ENCODE peak calls at places on chromosome 18, in four cellular contexts. One of them, this sample, is unnamed.
A peak's percentile ranks its signal among the peaks of the same experiment; 100 is the strongest.

GRCh38 chr18:45782662-45783061 is 42.8 kb upstream of the SIGLEC15 start:
- DNase-seq in HepG2: no peak
- DNase-seq in GM12878: no peak
- DNase-seq in K562: no peak
- DNase-seq in this sample: no peak

GRCh38 chr18:13577091-13577697 is 149.2 kb downstream of the FAM210A start:
- DNase-seq in K562: no peak
- DNase-seq in HepG2: no peak
- DNase-seq in GM12878: peak; percentile 90
- DNase-seq in this sample: no peak

GRCh38 chr18:43596106-43596712 is 318.9 kb upstream of the SYT4 start:
- DNase-seq in GM12878: no peak
- DNase-seq in K562: peak; percentile 2
- DNase-seq in HepG2: peak; percentile 13
- DNase-seq in this sample: no peak

GRCh38 chr18:56890632-56891031 is 239.5 kb downstream of the WDR7 start:
- DNase-seq in K562: no peak
- DNase-seq in GM12878: no peak
- DNase-seq in HepG2: peak; percentile 68
- DNase-seq in this sample: no peak

GRCh38 chr18:675307-675706 is 17.9 kb downstream of the TYMS start:
- DNase-seq in K562: no peak
- DNase-seq in HepG2: no peak
- DNase-seq in GM12878: no peak
- DNase-seq in this sample: no peak

GRCh38 chr18:8659609-8660242 is 45.6 kb upstream of the MTCL1 start:
- DNase-seq in GM12878: no peak
- DNase-seq in K562: peak; percentile 42
- DNase-seq in HepG2: no peak
- DNase-seq in this sample: no peak

GRCh38 chr18:64009305-64009704 is 39.4 kb downstream of the SERPINB8 start:
- DNase-seq in HepG2: no peak
- DNase-seq in K562: no peak
- DNase-seq in GM12878: no peak
- DNase-seq in this sample: no peak

GRCh38 chr18:46333371-46334199 is 229.4 kb downstream of the HAUS1 start:
- DNase-seq in GM12878: no peak
- DNase-seq in K562: no peak
- DNase-seq in HepG2: no peak
- DNase-seq in this sample: peak; percentile 50

GRCh38 chr18:42182728-42183700 is 228.0 kb downstream of the PIK3C3 start:
- DNase-seq in GM12878: no peak
- DNase-seq in K562: no peak
- DNase-seq in HepG2: no peak
- DNase-seq in this sample: no peak

GRCh38 chr18:73679941-73680700 is 467.5 kb downstream of the FBXO15 start:
- DNase-seq in HepG2: no peak
- DNase-seq in K562: no peak
- DNase-seq in GM12878: no peak
- DNase-seq in this sample: no peak

GRCh38 chr18:41643427-41643826 is 311.6 kb upstream of the PIK3C3 start:
- DNase-seq in GM12878: no peak
- DNase-seq in K562: no peak
- DNase-seq in HepG2: no peak
- DNase-seq in this sample: no peak

GRCh38 chr18:62877448-62878221 is 162.3 kb downstream of the PHLPP1 start:
- DNase-seq in HepG2: peak; percentile 30
- DNase-seq in GM12878: no peak
- DNase-seq in K562: no peak
- DNase-seq in this sample: peak; percentile 33

GRCh38 chr18:49041677-49042570 is 91.2 kb upstream of the SMAD7 start:
- DNase-seq in K562: no peak
- DNase-seq in GM12878: no peak
- DNase-seq in HepG2: peak; percentile 40
- DNase-seq in this sample: peak; percentile 64

GRCh38 chr18:40019797-40020392 is 1935.1 kb upstream of the PIK3C3 start:
- DNase-seq in GM12878: no peak
- DNase-seq in HepG2: no peak
- DNase-seq in K562: no peak
- DNase-seq in this sample: no peak

GRCh38 chr18:21826196-21826595 is 85.6 kb downstream of the MIB1 start:
- DNase-seq in K562: no peak
- DNase-seq in HepG2: no peak
- DNase-seq in GM12878: no peak
- DNase-seq in this sample: no peak

GRCh38 chr18:34595673-34596072 is 114.4 kb upstream of the DTNA start:
- DNase-seq in HepG2: peak; percentile 20
- DNase-seq in K562: no peak
- DNase-seq in GM12878: no peak
- DNase-seq in this sample: peak; percentile 34

GRCh38 chr18:3466872-3467271 is 16.9 kb downstream of the TGIF1 start:
- DNase-seq in HepG2: no peak
- DNase-seq in K562: no peak
- DNase-seq in GM12878: no peak
- DNase-seq in this sample: peak; percentile 16

GRCh38 chr18:27276886-27277285 is 91.8 kb upstream of the CHST9 start:
- DNase-seq in HepG2: no peak
- DNase-seq in GM12878: no peak
- DNase-seq in K562: no peak
- DNase-seq in this sample: no peak

GRCh38 chr18:76958692-76959341 is 136.5 kb downstream of the ZNF236 start:
- DNase-seq in HepG2: no peak
- DNase-seq in GM12878: no peak
- DNase-seq in K562: no peak
- DNase-seq in this sample: no peak

GRCh38 chr18:64208531-64208930 is 59.6 kb upstream of the LINC00305 start:
- DNase-seq in GM12878: no peak
- DNase-seq in K562: no peak
- DNase-seq in HepG2: no peak
- DNase-seq in this sample: no peak

GRCh38 chr18:74251297-74252031 is 40.3 kb downstream of the CYB5A start:
- DNase-seq in HepG2: peak; percentile 49
- DNase-seq in GM12878: no peak
- DNase-seq in K562: no peak
- DNase-seq in this sample: no peak

GRCh38 chr18:67417864-67418523 is 98.5 kb downstream of the DSEL start:
- DNase-seq in HepG2: peak; percentile 23
- DNase-seq in K562: peak; percentile 4
- DNase-seq in GM12878: peak; percentile 5
- DNase-seq in this sample: no peak

GRCh38 chr18:69483574-69483973 is 82.9 kb downstream of the DOK6 start:
- DNase-seq in K562: no peak
- DNase-seq in GM12878: no peak
- DNase-seq in HepG2: no peak
- DNase-seq in this sample: no peak

GRCh38 chr18:34993289-34993688 is 47.9 kb upstream of the MAPRE2 start:
- DNase-seq in HepG2: no peak
- DNase-seq in K562: no peak
- DNase-seq in GM12878: no peak
- DNase-seq in this sample: no peak

GRCh38 chr18:3526421-3527354 is 76.7 kb downstream of the TGIF1 start:
- DNase-seq in HepG2: peak; percentile 77
- DNase-seq in GM12878: peak; percentile 35
- DNase-seq in K562: peak; percentile 83
- DNase-seq in this sample: no peak

GRCh38 chr18:31010601-31011000 is 31.9 kb downstream of the DSC3 start:
- DNase-seq in GM12878: no peak
- DNase-seq in HepG2: no peak
- DNase-seq in K562: no peak
- DNase-seq in this sample: no peak

GRCh38 chr18:6482198-6482977 is 67.7 kb upstream of the L3MBTL4 start:
- DNase-seq in HepG2: peak; percentile 38
- DNase-seq in GM12878: no peak
- DNase-seq in K562: peak; percentile 52
- DNase-seq in this sample: peak; percentile 85

GRCh38 chr18:24915547-24915946 is 436.4 kb downstream of the ZNF521 start:
- DNase-seq in GM12878: no peak
- DNase-seq in HepG2: no peak
- DNase-seq in K562: no peak
- DNase-seq in this sample: no peak

GRCh38 chr18:46555724-46556123 is 101.3 kb downstream of the LOXHD1 start:
- DNase-seq in GM12878: no peak
- DNase-seq in HepG2: peak; percentile 38
- DNase-seq in K562: peak; percentile 57
- DNase-seq in this sample: peak; percentile 77

GRCh38 chr18:50356036-50356945 is 18.6 kb upstream of the SKA1 start:
- DNase-seq in GM12878: peak; percentile 79
- DNase-seq in HepG2: peak; percentile 11
- DNase-seq in K562: no peak
- DNase-seq in this sample: no peak

GRCh38 chr18:47461977-47462376 is 210.5 kb upstream of the SKOR2 start:
- DNase-seq in GM12878: no peak
- DNase-seq in K562: no peak
- DNase-seq in HepG2: no peak
- DNase-seq in this sample: no peak

GRCh38 chr18:63022429-63023022 is 297.0 kb downstream of the BCL2 start:
- DNase-seq in K562: peak; percentile 21
- DNase-seq in GM12878: no peak
- DNase-seq in HepG2: no peak
- DNase-seq in this sample: peak; percentile 83

GRCh38 chr18:32688821-32689220 is 84.0 kb downstream of the KLHL14 start:
- DNase-seq in K562: no peak
- DNase-seq in GM12878: no peak
- DNase-seq in HepG2: no peak
- DNase-seq in this sample: no peak

GRCh38 chr18:31436825-31437224 is 10.7 kb upstream of the DSG3 start:
- DNase-seq in HepG2: peak; percentile 21
- DNase-seq in GM12878: no peak
- DNase-seq in K562: no peak
- DNase-seq in this sample: no peak

GRCh38 chr18:32469190-32469611 is 1.5 kb downstream of the GAREM1 start:
- DNase-seq in HepG2: peak; percentile 41
- DNase-seq in K562: no peak
- DNase-seq in GM12878: no peak
- DNase-seq in this sample: no peak

GRCh38 chr18:76490701-76491171 is 4.3 kb downstream of the ZNF516 start:
- DNase-seq in HepG2: no peak
- DNase-seq in GM12878: no peak
- DNase-seq in K562: no peak
- DNase-seq in this sample: peak; percentile 50

GRCh38 chr18:38011446-38011845 is 445.8 kb upstream of the CELF4 start:
- DNase-seq in GM12878: no peak
- DNase-seq in K562: no peak
- DNase-seq in HepG2: no peak
- DNase-seq in this sample: no peak

DNA sequence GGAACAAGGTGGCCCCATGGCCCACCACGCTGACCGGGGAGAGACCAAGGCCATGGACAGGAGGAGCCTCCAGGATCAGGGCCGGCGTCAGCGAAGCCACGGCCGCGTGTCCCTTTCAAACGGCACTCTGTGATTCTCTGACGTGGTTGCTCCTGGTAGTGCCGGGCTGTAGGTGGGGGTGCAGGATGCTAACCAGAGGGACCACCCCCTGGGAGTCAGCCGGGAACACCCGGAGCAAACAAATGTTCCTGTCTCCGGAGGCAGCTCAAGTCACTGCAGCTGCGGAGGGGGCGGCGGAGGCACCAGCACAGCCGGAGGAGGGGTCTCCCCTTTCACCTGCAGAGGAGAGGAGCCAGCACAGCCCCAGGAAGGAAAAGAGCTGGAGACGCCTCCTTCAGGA is 750.6 kb upstream of the SALL3 start:
- DNase-seq in HepG2: no peak
- DNase-seq in K562: no peak
- DNase-seq in GM12878: no peak
- DNase-seq in this sample: peak; percentile 16
- TF ChIP-seq MAX in HepG2: no peak
- TF ChIP-seq MAX in K562: no peak
- TF ChIP-seq MAX in GM12878: no peak
- TF ChIP-seq MAX in this sample: no peak

DNA sequence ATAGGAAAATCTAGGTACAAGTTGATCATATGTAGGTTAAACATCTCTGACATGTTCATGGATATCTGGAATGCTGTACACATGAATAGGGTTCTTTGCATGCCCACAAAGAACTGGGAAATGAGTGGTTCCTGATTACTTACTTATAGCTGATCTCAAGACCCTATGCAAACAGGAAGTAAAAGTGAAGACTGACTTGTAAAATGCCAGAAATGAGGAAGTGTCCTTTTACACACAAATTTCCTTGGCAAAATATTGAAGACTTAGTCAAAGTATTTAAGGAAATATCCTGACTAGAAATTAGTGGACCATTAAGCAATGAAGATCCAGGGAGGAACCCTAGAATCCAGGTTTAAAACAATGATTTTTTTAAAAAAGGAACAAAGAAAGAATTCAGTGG is 203.7 kb upstream of the DLGAP1 start:
- DNase-seq in HepG2: no peak
- DNase-seq in GM12878: no peak
- DNase-seq in K562: no peak
- DNase-seq in this sample: no peak
- TF ChIP-seq CBFB in HepG2: no peak
- TF ChIP-seq CBFB in GM12878: no peak
- TF ChIP-seq CBFB in K562: no peak
- TF ChIP-seq CBFB in this sample: no peak

GRCh38 chr18:22977847-22978701 is 44.9 kb downstream of the RBBP8 start:
- DNase-seq in HepG2: no peak
- DNase-seq in K562: no peak
- DNase-seq in GM12878: no peak
- DNase-seq in this sample: no peak

GRCh38 chr18:22980394-22980793 is 47.3 kb downstream of the RBBP8 start:
- DNase-seq in HepG2: no peak
- DNase-seq in GM12878: no peak
- DNase-seq in K562: no peak
- DNase-seq in this sample: no peak

GRCh38 chr18:22971038-22971437 is 37.9 kb downstream of the RBBP8 start:
- DNase-seq in HepG2: no peak
- DNase-seq in K562: peak; percentile 59
- DNase-seq in GM12878: no peak
- DNase-seq in this sample: no peak

GRCh38 chr18:22975508-22975907 is 42.4 kb downstream of the RBBP8 start:
- DNase-seq in K562: no peak
- DNase-seq in HepG2: no peak
- DNase-seq in GM12878: no peak
- DNase-seq in this sample: no peak

DNA sequence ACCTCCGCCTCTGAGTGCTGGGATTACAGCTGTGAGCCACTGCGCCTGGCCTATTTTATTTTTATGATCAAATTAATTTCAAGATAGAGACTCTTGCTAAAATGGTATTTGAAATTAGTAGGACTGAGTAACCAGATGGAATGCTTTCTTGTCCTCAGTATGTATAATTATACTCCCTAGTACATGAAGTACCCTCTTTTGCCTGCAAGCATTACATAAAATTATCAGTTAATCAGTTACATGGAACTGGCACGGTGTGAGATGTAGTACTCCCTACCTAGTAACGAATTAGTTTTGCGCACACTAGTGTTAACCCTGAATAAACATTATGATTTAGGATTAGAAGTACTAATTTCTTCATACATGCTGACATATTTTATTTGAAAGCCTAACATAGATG is 41.6 kb downstream of the RBBP8 start:
- DNase-seq in GM12878: no peak
- DNase-seq in HepG2: no peak
- DNase-seq in K562: no peak
- DNase-seq in this sample: no peak
- TF ChIP-seq CTCF in GM12878: no peak
- TF ChIP-seq CTCF in HepG2: no peak
- TF ChIP-seq CTCF in K562: no peak
- TF ChIP-seq CTCF in this sample: no peak

GRCh38 chr18:55587341-55588000 is 521 bp downstream of the TCF4 start:
- DNase-seq in K562: peak; percentile 44
- DNase-seq in GM12878: no peak
- DNase-seq in HepG2: no peak
- DNase-seq in this sample: peak; percentile 15
- TF ChIP-seq MAX in K562: no peak
- TF ChIP-seq MAX in GM12878: no peak
- TF ChIP-seq MAX in HepG2: no peak
- TF ChIP-seq MAX in this sample: no peak